ENCODE peak calls at places on chromosomes 3 and 15, in seven cellular contexts. T is activated naive CD8-positive, alpha-beta T cell treated with anti-CD3 and anti-CD28 coated beads, Interleukin-2, amount 10 ng/mL, durations not matched to agents 7 days and 5 days; H is hypothalamus; G is A673; S is activated naive CD4-positive, alpha-beta T cell; I is CD8-positive, alpha-beta T cell; R is ELR. W is an unnamed sample.

GRCh38 chr3:194203482-194204035 is 67.6 kb downstream of the HES1 start:
- DNase-seq in S (no peak), R (no peak), H (no peak), I (peak), T (peak), G (no peak), W (no peak)

GRCh38 chr3:12774619-12775018 is 15.6 kb upstream of the TMEM40 start:
- DNase-seq in R (no peak), T (no peak), H (no peak), G (no peak), I (no peak), S (no peak), W (no peak)

GRCh38 chr3:12988728-12989454 is 84.3 kb downstream of the IQSEC1 start:
- DNase-seq in R (no peak), H (no peak), I (no peak), S (no peak), T (no peak), G (no peak), W (no peak)

GRCh38 chr3:187077537-187077936 is 61.8 kb downstream of the RPL39L start:
- DNase-seq in H (no peak), R (no peak), T (no peak), G (no peak), I (no peak), S (no peak), W (no peak)

GRCh38 chr15:61731081-61731480 is 329.2 kb downstream of the VPS13C start:
- DNase-seq in G (peak), S (no peak), R (no peak), H (no peak), T (no peak), I (no peak), W (no peak)

GRCh38 chr15:39188930-39189329 is 391.9 kb upstream of the THBS1 start:
- DNase-seq in H (no peak), S (no peak), I (no peak), G (no peak), R (peak), T (no peak), W (no peak)

GRCh38 chr3:158847466-158847849 is 45.6 kb downstream of the MFSD1 start:
- DNase-seq in G (no peak), R (peak), T (no peak), I (no peak), S (no peak), H (no peak), W (no peak)

GRCh38 chr3:8660781-8661180 is 16.2 kb upstream of the SSUH2 start:
- DNase-seq in T (no peak), R (no peak), H (no peak), S (no peak), I (no peak), G (no peak), W (no peak)

GRCh38 chr3:114411292-114411691 is 117.5 kb downstream of the TIGIT start:
- DNase-seq in I (no peak), H (no peak), S (no peak), R (peak), G (peak), T (no peak), W (no peak)

GRCh38 chr3:185528481-185529009 is 23.8 kb downstream of the LIPH start:
- DNase-seq in H (no peak), I (no peak), G (no peak), R (no peak), T (no peak), S (no peak), W (no peak)

GRCh38 chr15:58433597-58434333 is 2.0 kb downstream of the LIPC start:
- DNase-seq in G (peak), T (no peak), R (no peak), H (no peak), S (no peak), I (no peak), W (no peak)

GRCh38 chr3:4817128-4817527 is 162.1 kb upstream of the BHLHE40 start:
- DNase-seq in S (no peak), R (no peak), H (no peak), G (no peak), T (no peak), I (no peak), W (no peak)

GRCh38 chr3:173411288-173412064 is 13.9 kb downstream of the NLGN1 start:
- DNase-seq in I (no peak), H (no peak), T (no peak), R (peak), S (no peak), G (peak), W (peak)

GRCh38 chr3:185176756-185177359 is 24.0 kb upstream of the C3orf70 start:
- DNase-seq in H (no peak), G (peak), T (no peak), I (no peak), R (peak), S (no peak), W (no peak)

GRCh38 chr3:193732827-193733226 is 139.8 kb downstream of the OPA1 start:
- DNase-seq in G (no peak), T (no peak), H (no peak), S (no peak), R (no peak), I (no peak), W (no peak)

GRCh38 chr15:69766156-69766555 is 313.5 kb downstream of the RPLP1 start:
- DNase-seq in T (no peak), H (no peak), S (no peak), I (no peak), R (no peak), G (no peak), W (no peak)

GRCh38 chr3:61769266-61769665 is 207.9 kb downstream of the PTPRG start:
- DNase-seq in G (no peak), H (no peak), T (no peak), S (no peak), I (no peak), R (no peak), W (no peak)

GRCh38 chr3:134281912-134282658 is 31.4 kb upstream of the RYK start:
- DNase-seq in I (no peak), G (no peak), R (no peak), S (no peak), H (no peak), T (no peak), W (no peak)

GRCh38 chr3:31714512-31714894 is 181.8 kb downstream of the STT3B start:
- DNase-seq in T (no peak), H (no peak), R (no peak), I (no peak), S (no peak), G (no peak), W (no peak)

GRCh38 chr3:13419356-13420050 is 619 bp downstream of the NUP210 start:
- DNase-seq in I (peak), T (peak), H (peak), R (no peak), G (no peak), S (peak), W (no peak)

GRCh38 chr3:94336076-94336741 is 273.3 kb downstream of the NSUN3 start:
- DNase-seq in T (no peak), R (peak), G (peak), I (no peak), H (no peak), S (no peak), W (no peak)

GRCh38 chr15:92989469-92989868 is 89.3 kb downstream of the CHD2 start:
- DNase-seq in R (no peak), G (no peak), T (no peak), H (no peak), I (no peak), S (no peak), W (no peak)

GRCh38 chr15:81023483-81024264 is 23.0 kb downstream of the TLNRD1 start:
- DNase-seq in T (no peak), I (no peak), S (no peak), H (peak), R (peak), G (no peak), W (no peak)

GRCh38 chr3:103056552-103056951 is 621.7 kb downstream of the ZPLD1 start:
- DNase-seq in R (peak), I (no peak), H (no peak), T (no peak), S (no peak), G (peak), W (no peak)

GRCh38 chr3:59535791-59536221 is 486.0 kb upstream of the CFAP20DC start:
- DNase-seq in S (no peak), R (no peak), I (no peak), G (no peak), H (no peak), T (no peak), W (no peak)